ENCODE peak calls at places on chromosomes 2 and 18, in five cellular contexts. A is effector CD4-positive, alpha-beta T cell; B is LoVo; S is GM04504; I is NCI-H2171 treated with DMSO at 0.1 percent for 48 hours. M is an unnamed sample.

GRCh38 chr18:45527891-45528290 is 87.4 kb upstream of the SLC14A2 start:
- DNase-seq in S (no peak), A (no peak), I (no peak), B (no peak), M (no peak)

GRCh38 chr2:152336103-152336853 is 1.3 kb downstream of the FMNL2 start:
- DNase-seq in I (peak; percentile 48), B (peak; percentile 46), S (no peak), A (no peak), M (no peak)

GRCh38 chr2:40120021-40120420 is 331.9 kb downstream of the SLC8A1 start:
- DNase-seq in A (no peak), S (no peak), B (no peak), I (peak; percentile 59), M (no peak)

GRCh38 chr2:67561411-67561965 is 164.4 kb downstream of the ETAA1 start:
- DNase-seq in B (no peak), I (no peak), A (no peak), S (no peak), M (no peak)

GRCh38 chr2:112658301-112658700 is 12.6 kb downstream of the SLC20A1 start:
- DNase-seq in A (no peak), I (no peak), B (no peak), S (no peak), M (no peak)

GRCh38 chr2:157327200-157327599 is 1.6 kb upstream of the ERMN start:
- DNase-seq in S (no peak), A (no peak), I (peak; percentile 57), B (no peak), M (no peak)

GRCh38 chr2:213261237-213261636 is 23.0 kb upstream of the SPAG16 start:
- DNase-seq in I (no peak), B (no peak), A (no peak), S (no peak), M (no peak)

GRCh38 chr2:182962641-182963040 is 75.6 kb downstream of the NCKAP1 start:
- DNase-seq in A (no peak), B (no peak), S (no peak), I (no peak), M (no peak)

GRCh38 chr18:79523221-79523737 is 127.5 kb downstream of the NFATC1 start:
- DNase-seq in B (no peak), S (no peak), I (no peak), A (peak; percentile 61), M (no peak)

GRCh38 chr2:37324536-37324785 is 172 bp downstream of the PRKD3 start:
- DNase-seq in I (no peak), S (no peak), A (peak; percentile 61), B (no peak), M (no peak)

M was measured in activated T-helper 1 cell treated with anti-CD3 and anti-CD28 coated beads, Interleukin-12 subunit alpha, Interleukin-12 subunit beta, Interleukin-2, Interleukin-4 antibody, amounts not matched to agents 30 ng/mL and 10 ng/mL and 1 ng/mL, durations not matched to agents 14 hours and 24 hours and 36 hours.